ENCODE peak calls at places on chromosome X, in nine cellular contexts. Y, U, S, X, A, D, G, L and B are unnamed samples.

GRCh38 chrX:153668423-153669173 is 5.0 kb downstream of the PNCK start:
- DNase-seq in L (no peak), Y (no peak), G (no peak), D (no peak), U (no peak), S (no peak), X (no peak), A (no peak), B (no peak)

GRCh38 chrX:12292996-12293765 is 154.9 kb downstream of the FRMPD4 start:
- DNase-seq in S (peak), U (no peak), D (no peak), L (no peak), Y (peak), G (no peak), A (no peak), X (no peak), B (no peak)

GRCh38 chrX:103475381-103475780 is 43.9 kb downstream of the RAB40A start:
- DNase-seq in U (no peak), X (no peak), A (no peak), D (no peak), Y (no peak), G (no peak), S (no peak), L (no peak), B (no peak)

GRCh38 chrX:9279271-9279596 is 185.6 kb upstream of the TBL1X start:
- DNase-seq in G (no peak), Y (peak), A (no peak), S (no peak), L (no peak), D (no peak), U (no peak), X (no peak), B (no peak)

GRCh38 chrX:41781500-41781899 is 57.5 kb downstream of the GPR82 start:
- DNase-seq in S (peak), X (no peak), L (no peak), U (no peak), D (no peak), Y (peak), G (peak), A (peak), B (no peak)

GRCh38 chrX:150857453-150857852 is 41.0 kb downstream of the CD99L2 start:
- DNase-seq in U (no peak), A (no peak), D (no peak), G (no peak), X (no peak), Y (no peak), L (no peak), S (no peak), B (no peak)

GRCh38 chrX:148290937-148291336 is 209.5 kb upstream of the AFF2 start:
- DNase-seq in L (no peak), Y (no peak), D (no peak), S (no peak), A (no peak), U (no peak), X (no peak), G (no peak), B (no peak)

GRCh38 chrX:153766098-153766817 is 2.2 kb downstream of the PLXNB3 start:
- DNase-seq in U (peak), A (peak), Y (peak), L (peak), G (peak), S (peak), D (no peak), X (no peak), B (peak)

GRCh38 chrX:11530621-11531020 is 135.1 kb downstream of the ARHGAP6 start:
- DNase-seq in D (no peak), Y (peak), S (no peak), G (no peak), L (no peak), U (no peak), X (no peak), A (no peak), B (no peak)

GRCh38 chrX:121160987-121161386 is 113.6 kb downstream of the GLUD2 start:
- DNase-seq in L (no peak), A (no peak), U (no peak), S (no peak), D (no peak), G (no peak), X (no peak), Y (no peak), B (no peak)

GRCh38 chrX:39439910-39440733 is 638.9 kb downstream of the MID1IP1 start:
- DNase-seq in G (no peak), U (no peak), D (no peak), Y (no peak), S (no peak), X (no peak), A (peak), L (no peak), B (no peak)

GRCh38 chrX:75038925-75039324 is 113.7 kb upstream of the NEXMIF start:
- DNase-seq in S (no peak), L (no peak), U (no peak), G (peak), X (no peak), D (no peak), A (peak), Y (peak), B (peak)